ENCODE peak calls at places on chromosomes 5 and 9, in five cellular contexts. A is ELR; H is glomerular endothelial cell; Q is stimulated activated CD4-positive, alpha-beta T cell treated with anti-CD3 and anti-CD28 coated beads, TNF-alpha, amount 100 ng/mL, for 48 hours; X is CD4-positive, CD25-positive, alpha-beta regulatory T cell. V is an unnamed sample.

GRCh38 chr9:27184556-27185351 is 75.7 kb downstream of the TEK start:
- DNase-seq in A (no peak), H (no peak), Q (no peak), X (no peak), V (peak; percentile 80)

GRCh38 chr9:33750839-33751339 is 44.5 kb upstream of the PRSS3 start:
- DNase-seq in A (peak; percentile 53), H (no peak), Q (no peak), X (no peak), V (no peak)

GRCh38 chr5:179732918-179733763 is 519 bp downstream of the MAML1 start:
- DNase-seq in A (peak; percentile 52), H (no peak), Q (peak; percentile 3), X (peak; percentile 23), V (peak; percentile 27)

GRCh38 chr5:418681-419121 is 24.3 kb upstream of the EXOC3 start:
- DNase-seq in A (peak; percentile 47), H (no peak), Q (no peak), X (no peak), V (no peak)

GRCh38 chr9:136629879-136630661 is 32.6 kb upstream of the EGFL7 start:
- DNase-seq in A (peak; percentile 56), H (no peak), Q (peak; percentile 39), X (peak; percentile 43), V (no peak)

GRCh38 chr5:148957591-148958202 is 105.2 kb downstream of the SH3TC2 start:
- DNase-seq in A (peak; percentile 75), H (no peak), Q (peak; percentile 24), X (peak; percentile 7), V (peak; percentile 30)

GRCh38 chr9:120413121-120414048 is 166.6 kb downstream of the CDK5RAP2 start:
- DNase-seq in A (no peak), H (no peak), Q (no peak), X (no peak), V (no peak)

GRCh38 chr9:12426198-12426864 is 266.9 kb upstream of the TYRP1 start:
- DNase-seq in A (no peak), H (no peak), Q (no peak), X (no peak), V (no peak)

GRCh38 chr5:114449836-114450515 is 88.1 kb downstream of the KCNN2 start:
- DNase-seq in A (peak; percentile 61), H (peak; percentile 7), Q (peak; percentile 18), X (no peak), V (peak; percentile 42)

GRCh38 chr5:96235008-96235910 is 197.8 kb downstream of the PCSK1 start:
- DNase-seq in A (no peak), H (no peak), Q (no peak), X (no peak), V (no peak)

GRCh38 chr9:113467183-113467582 is 3.7 kb downstream of the RGS3 start:
- DNase-seq in A (no peak), H (no peak), Q (no peak), X (no peak), V (no peak)

GRCh38 chr9:83440641-83441040 is 97.6 kb downstream of the FRMD3 start:
- DNase-seq in A (no peak), H (no peak), Q (no peak), X (no peak), V (no peak)

GRCh38 chr5:174063092-174063756 is 17.7 kb downstream of the NSG2 start:
- DNase-seq in A (no peak), H (no peak), Q (no peak), X (no peak), V (no peak)

GRCh38 chr9:100088202-100088601 is 10.6 kb downstream of the ERP44 start:
- DNase-seq in A (peak; percentile 44), H (no peak), Q (no peak), X (no peak), V (no peak)

GRCh38 chr5:22779499-22779898 is 73.6 kb downstream of the CDH12 start:
- DNase-seq in A (no peak), H (no peak), Q (no peak), X (no peak), V (no peak)

GRCh38 chr5:88689662-88690351 is 193.2 kb downstream of the MEF2C start:
- DNase-seq in A (no peak), H (no peak), Q (no peak), X (no peak), V (no peak)

GRCh38 chr9:77647659-77648457 is at the start of gene GNA14:
- DNase-seq in A (peak; percentile 30), H (no peak), Q (no peak), X (no peak), V (no peak)

GRCh38 chr5:133992429-133993151 is 12.2 kb downstream of the VDAC1 start:
- DNase-seq in A (no peak), H (no peak), Q (no peak), X (no peak), V (no peak)

GRCh38 chr5:61626639-61627282 is 294.7 kb downstream of the ZSWIM6 start:
- DNase-seq in A (no peak), H (no peak), Q (no peak), X (no peak), V (no peak)

GRCh38 chr9:98181746-98182068 is 10.7 kb downstream of the CORO2A start:
- DNase-seq in A (no peak), H (no peak), Q (no peak), X (no peak), V (no peak)

GRCh38 chr9:7828344-7828743 is 28.8 kb upstream of the DMAC1 start:
- DNase-seq in A (no peak), H (no peak), Q (no peak), X (no peak), V (no peak)

GRCh38 chr5:158807-159447 is 32.4 kb upstream of the LRRC14B start:
- DNase-seq in A (no peak), H (no peak), Q (no peak), X (no peak), V (no peak)

GRCh38 chr9:127402401-127403090 is 5.6 kb downstream of the SLC2A8 start:
- DNase-seq in A (no peak), H (no peak), Q (no peak), X (no peak), V (no peak)

GRCh38 chr5:98292496-98292895 is 481.0 kb upstream of the RGMB start:
- DNase-seq in A (peak; percentile 58), H (no peak), Q (no peak), X (no peak), V (no peak)

GRCh38 chr5:169164481-169164925 is 136.4 kb downstream of the SLIT3 start:
- DNase-seq in A (peak; percentile 44), H (no peak), Q (no peak), X (no peak), V (no peak)

GRCh38 chr5:143235423-143235822 is 168.1 kb downstream of the NR3C1 start:
- DNase-seq in A (peak; percentile 60), H (no peak), Q (no peak), X (no peak), V (peak; percentile 65)

GRCh38 chr9:83449981-83450380 is 88.2 kb downstream of the FRMD3 start:
- DNase-seq in A (no peak), H (no peak), Q (no peak), X (no peak), V (no peak)

GRCh38 chr9:117409321-117409720 is 5.5 kb downstream of the ASTN2 start:
- DNase-seq in A (no peak), H (no peak), Q (no peak), X (no peak), V (no peak)

GRCh38 chr5:171308453-171309275 is at the start of gene TLX3:
- DNase-seq in A (no peak), H (no peak), Q (no peak), X (no peak), V (no peak)

GRCh38 chr9:6557883-6558282 is 87.6 kb downstream of the GLDC start:
- DNase-seq in A (no peak), H (peak; percentile 77), Q (no peak), X (no peak), V (no peak)

GRCh38 chr5:2194949-2195348 is 312.2 kb upstream of the IRX4 start:
- DNase-seq in A (no peak), H (no peak), Q (no peak), X (no peak), V (no peak)

GRCh38 chr9:124010665-124011321 is 775 bp upstream of the LHX2 start:
- DNase-seq in A (peak; percentile 31), H (no peak), Q (no peak), X (no peak), V (no peak)

GRCh38 chr5:99060306-99061261 is 131.8 kb upstream of the CHD1 start:
- DNase-seq in A (peak; percentile 81), H (peak; percentile 56), Q (peak; percentile 77), X (peak; percentile 74), V (peak; percentile 61)

GRCh38 chr5:119077444-119077843 is 6.6 kb downstream of the DMXL1 start:
- DNase-seq in A (no peak), H (no peak), Q (no peak), X (no peak), V (no peak)

GRCh38 chr9:73146113-73146815 is 5.4 kb upstream of the ANXA1 start:
- DNase-seq in A (no peak), H (no peak), Q (no peak), X (no peak), V (no peak)

V was measured in HCEC 1CT.